ENCODE peak calls at places on chromosome 9, in nine cellular contexts. One of them, this sample, is unnamed.

GRCh38 chr9:133260334-133261102 is 14.5 kb downstream of the ABO start:
- DNase-seq in spleen: no peak
- DNase-seq in CD8-positive, alpha-beta T cell: no peak
- DNase-seq in right atrium auricular region: no peak
- DNase-seq in lower lobe of right lung: no peak
- DNase-seq in NB4: no peak
- DNase-seq in ovary: no peak
- DNase-seq in lung: no peak
- DNase-seq in AG04450: no peak
- DNase-seq in this sample: no peak

GRCh38 chr9:134179918-134180785 is 15.8 kb upstream of the RNU6ATAC start:
- DNase-seq in NB4: no peak
- DNase-seq in lower lobe of right lung: peak
- DNase-seq in CD8-positive, alpha-beta T cell: no peak
- DNase-seq in spleen: peak
- DNase-seq in ovary: no peak
- DNase-seq in AG04450: no peak
- DNase-seq in right atrium auricular region: no peak
- DNase-seq in lung: no peak
- DNase-seq in this sample: peak

GRCh38 chr9:106287108-106287631 is 575.8 kb upstream of the ZNF462 start:
- DNase-seq in lung: no peak
- DNase-seq in AG04450: no peak
- DNase-seq in right atrium auricular region: no peak
- DNase-seq in spleen: peak
- DNase-seq in lower lobe of right lung: no peak
- DNase-seq in ovary: no peak
- DNase-seq in CD8-positive, alpha-beta T cell: no peak
- DNase-seq in NB4: no peak
- DNase-seq in this sample: no peak

GRCh38 chr9:94861589-94862241 is 135.2 kb downstream of the AOPEP start:
- DNase-seq in lung: no peak
- DNase-seq in ovary: no peak
- DNase-seq in spleen: no peak
- DNase-seq in NB4: peak
- DNase-seq in right atrium auricular region: no peak
- DNase-seq in AG04450: peak
- DNase-seq in CD8-positive, alpha-beta T cell: no peak
- DNase-seq in lower lobe of right lung: no peak
- DNase-seq in this sample: no peak

GRCh38 chr9:90942555-90942954 is 140.9 kb downstream of the SYK start:
- DNase-seq in CD8-positive, alpha-beta T cell: no peak
- DNase-seq in ovary: no peak
- DNase-seq in lower lobe of right lung: no peak
- DNase-seq in spleen: no peak
- DNase-seq in AG04450: no peak
- DNase-seq in NB4: no peak
- DNase-seq in lung: no peak
- DNase-seq in right atrium auricular region: no peak
- DNase-seq in this sample: no peak

GRCh38 chr9:80995759-80996158 is 693.6 kb downstream of the TLE1 start:
- DNase-seq in lung: no peak
- DNase-seq in CD8-positive, alpha-beta T cell: no peak
- DNase-seq in right atrium auricular region: no peak
- DNase-seq in spleen: no peak
- DNase-seq in ovary: no peak
- DNase-seq in AG04450: peak
- DNase-seq in NB4: no peak
- DNase-seq in lower lobe of right lung: no peak
- DNase-seq in this sample: no peak

GRCh38 chr9:93676310-93677054 is 100.1 kb downstream of the PHF2 start:
- DNase-seq in AG04450: no peak
- DNase-seq in spleen: peak
- DNase-seq in NB4: no peak
- DNase-seq in right atrium auricular region: peak
- DNase-seq in ovary: peak
- DNase-seq in CD8-positive, alpha-beta T cell: no peak
- DNase-seq in lower lobe of right lung: peak
- DNase-seq in lung: no peak
- DNase-seq in this sample: no peak

GRCh38 chr9:77848897-77849296 is 182.7 kb downstream of the GNAQ start:
- DNase-seq in right atrium auricular region: peak
- DNase-seq in ovary: peak
- DNase-seq in NB4: peak
- DNase-seq in lower lobe of right lung: peak
- DNase-seq in lung: peak
- DNase-seq in AG04450: peak
- DNase-seq in CD8-positive, alpha-beta T cell: no peak
- DNase-seq in spleen: no peak
- DNase-seq in this sample: no peak

DNA sequence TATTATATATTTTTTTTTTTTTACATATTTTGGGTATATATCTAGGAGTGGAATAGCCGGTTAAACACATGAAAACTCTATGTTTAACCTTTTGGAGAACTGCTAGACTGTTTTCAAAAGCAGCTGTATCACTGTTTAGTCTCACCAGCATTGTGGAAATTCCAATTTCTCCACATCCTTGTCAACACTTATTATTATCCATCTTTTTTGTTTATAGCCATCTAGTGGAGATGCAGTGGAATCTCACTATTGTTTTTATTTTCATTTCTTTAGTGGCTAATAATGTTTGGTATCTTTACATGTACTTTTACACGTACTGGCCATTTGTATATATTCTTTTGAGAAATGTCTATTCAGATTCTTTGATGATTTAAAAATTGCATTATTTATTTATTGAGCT is 22.7 kb upstream of the CCDC180 start:
- DNase-seq in CD8-positive, alpha-beta T cell: no peak
- DNase-seq in spleen: no peak
- DNase-seq in right atrium auricular region: no peak
- DNase-seq in lung: no peak
- DNase-seq in AG04450: no peak
- DNase-seq in ovary: no peak
- DNase-seq in lower lobe of right lung: no peak
- DNase-seq in NB4: no peak
- DNase-seq in this sample: no peak
- TF ChIP-seq CTCF in CD8-positive, alpha-beta T cell: no peak
- TF ChIP-seq CTCF in spleen: no peak
- TF ChIP-seq CTCF in right atrium auricular region: no peak
- TF ChIP-seq CTCF in lung: no peak
- TF ChIP-seq CTCF in AG04450: peak
- TF ChIP-seq CTCF in ovary: no peak
- TF ChIP-seq CTCF in lower lobe of right lung: no peak
- TF ChIP-seq CTCF in NB4: no peak
- TF ChIP-seq CTCF in this sample: no peak

GRCh38 chr9:38065369-38066075 is 3.5 kb downstream of the SHB start:
- DNase-seq in ovary: no peak
- DNase-seq in CD8-positive, alpha-beta T cell: no peak
- DNase-seq in AG04450: no peak
- DNase-seq in spleen: no peak
- DNase-seq in right atrium auricular region: no peak
- DNase-seq in lung: no peak
- DNase-seq in NB4: no peak
- DNase-seq in lower lobe of right lung: no peak
- DNase-seq in this sample: no peak

GRCh38 chr9:38067611-38067891 is 1.5 kb downstream of the SHB start:
- DNase-seq in spleen: peak
- DNase-seq in NB4: no peak
- DNase-seq in CD8-positive, alpha-beta T cell: no peak
- DNase-seq in AG04450: no peak
- DNase-seq in ovary: no peak
- DNase-seq in right atrium auricular region: no peak
- DNase-seq in lower lobe of right lung: peak
- DNase-seq in lung: no peak
- DNase-seq in this sample: no peak

GRCh38 chr9:38064842-38065368 is 4.1 kb downstream of the SHB start:
- DNase-seq in lower lobe of right lung: no peak
- DNase-seq in CD8-positive, alpha-beta T cell: no peak
- DNase-seq in lung: no peak
- DNase-seq in AG04450: no peak
- DNase-seq in right atrium auricular region: no peak
- DNase-seq in spleen: no peak
- DNase-seq in NB4: no peak
- DNase-seq in ovary: no peak
- DNase-seq in this sample: no peak

GRCh38 chr9:38066907-38067610 is 2.0 kb downstream of the SHB start:
- DNase-seq in ovary: peak
- DNase-seq in right atrium auricular region: no peak
- DNase-seq in spleen: peak
- DNase-seq in NB4: no peak
- DNase-seq in CD8-positive, alpha-beta T cell: no peak
- DNase-seq in lung: peak
- DNase-seq in AG04450: no peak
- DNase-seq in lower lobe of right lung: peak
- DNase-seq in this sample: peak

GRCh38 chr9:38066167-38066906 is 2.7 kb downstream of the SHB start:
- DNase-seq in AG04450: no peak
- DNase-seq in lung: no peak
- DNase-seq in ovary: no peak
- DNase-seq in lower lobe of right lung: no peak
- DNase-seq in spleen: no peak
- DNase-seq in right atrium auricular region: no peak
- DNase-seq in NB4: no peak
- DNase-seq in CD8-positive, alpha-beta T cell: no peak
- DNase-seq in this sample: no peak
- H3K4me3 ChIP-seq in AG04450: peak
- H3K4me3 ChIP-seq in lung: peak
- H3K4me3 ChIP-seq in ovary: peak
- H3K4me3 ChIP-seq in lower lobe of right lung: peak
- H3K4me3 ChIP-seq in spleen: peak
- H3K4me3 ChIP-seq in right atrium auricular region: peak
- H3K4me3 ChIP-seq in NB4: no peak
- H3K4me3 ChIP-seq in CD8-positive, alpha-beta T cell: no peak
- H3K4me3 ChIP-seq in this sample: peak

GRCh38 chr9:98922721-98923435 is 20.8 kb upstream of the COL15A1 start:
- DNase-seq in lower lobe of right lung: no peak
- DNase-seq in ovary: no peak
- DNase-seq in AG04450: no peak
- DNase-seq in lung: no peak
- DNase-seq in spleen: no peak
- DNase-seq in NB4: peak
- DNase-seq in CD8-positive, alpha-beta T cell: no peak
- DNase-seq in right atrium auricular region: no peak
- DNase-seq in this sample: no peak

GRCh38 chr9:98917691-98918487 is 25.8 kb upstream of the COL15A1 start:
- DNase-seq in NB4: no peak
- DNase-seq in spleen: no peak
- DNase-seq in right atrium auricular region: no peak
- DNase-seq in lung: no peak
- DNase-seq in lower lobe of right lung: no peak
- DNase-seq in CD8-positive, alpha-beta T cell: no peak
- DNase-seq in AG04450: no peak
- DNase-seq in ovary: peak
- DNase-seq in this sample: no peak

GRCh38 chr9:98924971-98925820 is 18.5 kb upstream of the COL15A1 start:
- DNase-seq in CD8-positive, alpha-beta T cell: no peak
- DNase-seq in lower lobe of right lung: no peak
- DNase-seq in lung: no peak
- DNase-seq in AG04450: no peak
- DNase-seq in right atrium auricular region: no peak
- DNase-seq in ovary: no peak
- DNase-seq in spleen: no peak
- DNase-seq in NB4: no peak
- DNase-seq in this sample: no peak

GRCh38 chr9:98923724-98924123 is 20.0 kb upstream of the COL15A1 start:
- DNase-seq in spleen: no peak
- DNase-seq in lung: no peak
- DNase-seq in right atrium auricular region: no peak
- DNase-seq in lower lobe of right lung: no peak
- DNase-seq in ovary: no peak
- DNase-seq in CD8-positive, alpha-beta T cell: no peak
- DNase-seq in AG04450: no peak
- DNase-seq in NB4: no peak
- DNase-seq in this sample: no peak

GRCh38 chr9:98921740-98922139 is 22.0 kb upstream of the COL15A1 start:
- DNase-seq in ovary: no peak
- DNase-seq in lower lobe of right lung: no peak
- DNase-seq in CD8-positive, alpha-beta T cell: no peak
- DNase-seq in right atrium auricular region: no peak
- DNase-seq in spleen: no peak
- DNase-seq in NB4: no peak
- DNase-seq in AG04450: no peak
- DNase-seq in lung: no peak
- DNase-seq in this sample: no peak
- TF ChIP-seq CTCF in ovary: no peak
- TF ChIP-seq CTCF in lower lobe of right lung: no peak
- TF ChIP-seq CTCF in CD8-positive, alpha-beta T cell: no peak
- TF ChIP-seq CTCF in right atrium auricular region: no peak
- TF ChIP-seq CTCF in spleen: no peak
- TF ChIP-seq CTCF in NB4: no peak
- TF ChIP-seq CTCF in AG04450: no peak
- TF ChIP-seq CTCF in lung: no peak
- TF ChIP-seq CTCF in this sample: no peak

GRCh38 chr9:33443047-33443446 is 4.3 kb downstream of the AQP3 start:
- DNase-seq in lower lobe of right lung: peak
- DNase-seq in AG04450: no peak
- DNase-seq in spleen: no peak
- DNase-seq in NB4: peak
- DNase-seq in lung: no peak
- DNase-seq in ovary: peak
- DNase-seq in right atrium auricular region: no peak
- DNase-seq in CD8-positive, alpha-beta T cell: no peak
- DNase-seq in this sample: no peak
- H3K4me3 ChIP-seq in lower lobe of right lung: peak
- H3K4me3 ChIP-seq in AG04450: no peak
- H3K4me3 ChIP-seq in spleen: no peak
- H3K4me3 ChIP-seq in NB4: no peak
- H3K4me3 ChIP-seq in lung: no peak
- H3K4me3 ChIP-seq in ovary: no peak
- H3K4me3 ChIP-seq in right atrium auricular region: no peak
- H3K4me3 ChIP-seq in CD8-positive, alpha-beta T cell: no peak
- H3K4me3 ChIP-seq in this sample: no peak

GRCh38 chr9:6305954-6306563 is 22.1 kb upstream of the TPD52L3 start:
- DNase-seq in spleen: no peak
- DNase-seq in NB4: peak
- DNase-seq in lower lobe of right lung: no peak
- DNase-seq in right atrium auricular region: no peak
- DNase-seq in AG04450: peak
- DNase-seq in CD8-positive, alpha-beta T cell: no peak
- DNase-seq in lung: no peak
- DNase-seq in ovary: no peak
- DNase-seq in this sample: no peak
- TF ChIP-seq CTCF in spleen: peak
- TF ChIP-seq CTCF in NB4: peak
- TF ChIP-seq CTCF in lower lobe of right lung: peak
- TF ChIP-seq CTCF in right atrium auricular region: peak
- TF ChIP-seq CTCF in AG04450: peak
- TF ChIP-seq CTCF in CD8-positive, alpha-beta T cell: no peak
- TF ChIP-seq CTCF in lung: peak
- TF ChIP-seq CTCF in ovary: peak
- TF ChIP-seq CTCF in this sample: peak

GRCh38 chr9:128396970-128397613 is 23.6 kb upstream of the CERCAM start:
- DNase-seq in NB4: peak
- DNase-seq in spleen: no peak
- DNase-seq in right atrium auricular region: no peak
- DNase-seq in ovary: no peak
- DNase-seq in CD8-positive, alpha-beta T cell: no peak
- DNase-seq in lower lobe of right lung: no peak
- DNase-seq in AG04450: no peak
- DNase-seq in lung: no peak
- DNase-seq in this sample: peak
- H3K4me3 ChIP-seq in NB4: no peak
- H3K4me3 ChIP-seq in spleen: no peak
- H3K4me3 ChIP-seq in right atrium auricular region: peak
- H3K4me3 ChIP-seq in ovary: no peak
- H3K4me3 ChIP-seq in CD8-positive, alpha-beta T cell: no peak
- H3K4me3 ChIP-seq in lower lobe of right lung: peak
- H3K4me3 ChIP-seq in AG04450: no peak
- H3K4me3 ChIP-seq in lung: no peak
- H3K4me3 ChIP-seq in this sample: no peak

This sample was measured in heart left ventricle.